ENCODE peak calls at places on chromosomes 6 and 20, in five cellular contexts. One of them, this sample, is unnamed.

GRCh38 chr20:2835331-2835796 is 5.1 kb downstream of the PCED1A start:
- DNase-seq in adrenal gland: no peak
- DNase-seq in A549: no peak
- DNase-seq in sigmoid colon: no peak
- DNase-seq in K562: no peak
- DNase-seq in this sample: no peak

GRCh38 chr20:31638317-31638716 is 605 bp downstream of the COX4I2 start:
- DNase-seq in adrenal gland: no peak
- DNase-seq in A549: no peak
- DNase-seq in sigmoid colon: no peak
- DNase-seq in K562: no peak
- DNase-seq in this sample: no peak

GRCh38 chr6:56399250-56399671 is 151.9 kb upstream of the COL21A1 start:
- DNase-seq in adrenal gland: no peak
- DNase-seq in A549: peak; percentile 7
- DNase-seq in sigmoid colon: no peak
- DNase-seq in K562: no peak
- DNase-seq in this sample: no peak

GRCh38 chr6:5582758-5583157 is 321.4 kb downstream of the FARS2 start:
- DNase-seq in adrenal gland: no peak
- DNase-seq in A549: no peak
- DNase-seq in sigmoid colon: no peak
- DNase-seq in K562: no peak
- DNase-seq in this sample: no peak

GRCh38 chr20:37575884-37576283 is 48.2 kb upstream of the BLCAP start:
- DNase-seq in adrenal gland: no peak
- DNase-seq in A549: no peak
- DNase-seq in sigmoid colon: peak; percentile 11
- DNase-seq in K562: no peak
- DNase-seq in this sample: no peak

GRCh38 chr6:29651413-29652197 is 5.3 kb upstream of the MOG start:
- DNase-seq in adrenal gland: no peak
- DNase-seq in A549: peak; percentile 51
- DNase-seq in sigmoid colon: no peak
- DNase-seq in K562: no peak
- DNase-seq in this sample: peak; percentile 14

GRCh38 chr6:138817799-138818198 is 21.9 kb downstream of the ECT2L start:
- DNase-seq in adrenal gland: no peak
- DNase-seq in A549: no peak
- DNase-seq in sigmoid colon: no peak
- DNase-seq in K562: no peak
- DNase-seq in this sample: no peak

GRCh38 chr6:129105793-129106192 is 222.9 kb downstream of the LAMA2 start:
- DNase-seq in adrenal gland: no peak
- DNase-seq in A549: no peak
- DNase-seq in sigmoid colon: no peak
- DNase-seq in K562: no peak
- DNase-seq in this sample: no peak

GRCh38 chr6:7685276-7685675 is 40.6 kb upstream of the BMP6 start:
- DNase-seq in adrenal gland: no peak
- DNase-seq in A549: no peak
- DNase-seq in sigmoid colon: no peak
- DNase-seq in K562: no peak
- DNase-seq in this sample: no peak

GRCh38 chr20:13915244-13915643 is 75.2 kb downstream of the SEL1L2 start:
- DNase-seq in adrenal gland: no peak
- DNase-seq in A549: no peak
- DNase-seq in sigmoid colon: no peak
- DNase-seq in K562: no peak
- DNase-seq in this sample: no peak
- TF ChIP-seq POLR2A in adrenal gland: no peak
- TF ChIP-seq POLR2A in A549: no peak
- TF ChIP-seq POLR2A in sigmoid colon: no peak
- TF ChIP-seq POLR2A in K562: no peak
- TF ChIP-seq POLR2A in this sample: no peak

GRCh38 chr6:83062225-83062624 is 3.4 kb downstream of the UBE3D start:
- DNase-seq in adrenal gland: no peak
- DNase-seq in A549: no peak
- DNase-seq in sigmoid colon: no peak
- DNase-seq in K562: no peak
- DNase-seq in this sample: no peak

GRCh38 chr6:83068628-83069027 is 1.2 kb downstream of the DOP1A start:
- DNase-seq in adrenal gland: no peak
- DNase-seq in A549: no peak
- DNase-seq in sigmoid colon: no peak
- DNase-seq in K562: no peak
- DNase-seq in this sample: peak; percentile 17

GRCh38 chr6:83069633-83070032 is 2.2 kb downstream of the DOP1A start:
- DNase-seq in adrenal gland: no peak
- DNase-seq in A549: no peak
- DNase-seq in sigmoid colon: no peak
- DNase-seq in K562: no peak
- DNase-seq in this sample: no peak

GRCh38 chr6:83067448-83068413 is at the start of gene DOP1A:
- DNase-seq in adrenal gland: peak; percentile 97
- DNase-seq in A549: peak; percentile 73
- DNase-seq in sigmoid colon: peak; percentile 97
- DNase-seq in K562: peak; percentile 89
- DNase-seq in this sample: peak; percentile 95

GRCh38 chr6:83065511-83066192 is at the start of gene UBE3D:
- DNase-seq in adrenal gland: peak; percentile 90
- DNase-seq in A549: peak; percentile 70
- DNase-seq in sigmoid colon: peak; percentile 94
- DNase-seq in K562: peak; percentile 93
- DNase-seq in this sample: peak; percentile 90
- TF ChIP-seq POLR2A in adrenal gland: peak; percentile 23
- TF ChIP-seq POLR2A in A549: peak; percentile 72
- TF ChIP-seq POLR2A in sigmoid colon: no peak
- TF ChIP-seq POLR2A in K562: peak; percentile 86
- TF ChIP-seq POLR2A in this sample: peak; percentile 63

GRCh38 chr6:42043787-42044475 is 6.4 kb upstream of the TAF8 start:
- DNase-seq in adrenal gland: peak; percentile 90
- DNase-seq in A549: peak; percentile 81
- DNase-seq in sigmoid colon: peak; percentile 92
- DNase-seq in K562: peak; percentile 88
- DNase-seq in this sample: peak; percentile 94

GRCh38 chr6:42047790-42048405 is 2.4 kb upstream of the TAF8 start:
- DNase-seq in adrenal gland: no peak
- DNase-seq in A549: no peak
- DNase-seq in sigmoid colon: peak; percentile 72
- DNase-seq in K562: no peak
- DNase-seq in this sample: no peak

GRCh38 chr6:42046491-42047219 is 3.7 kb upstream of the TAF8 start:
- DNase-seq in adrenal gland: no peak
- DNase-seq in A549: no peak
- DNase-seq in sigmoid colon: peak; percentile 61
- DNase-seq in K562: peak; percentile 52
- DNase-seq in this sample: no peak

GRCh38 chr6:42047220-42047590 is 3.1 kb upstream of the TAF8 start:
- DNase-seq in adrenal gland: no peak
- DNase-seq in A549: no peak
- DNase-seq in sigmoid colon: peak; percentile 62
- DNase-seq in K562: no peak
- DNase-seq in this sample: no peak

GRCh38 chr6:42045538-42046460 is 4.5 kb upstream of the TAF8 start:
- DNase-seq in adrenal gland: peak; percentile 82
- DNase-seq in A549: no peak
- DNase-seq in sigmoid colon: peak; percentile 98
- DNase-seq in K562: no peak
- DNase-seq in this sample: peak; percentile 83
- TF ChIP-seq POLR2A in adrenal gland: no peak
- TF ChIP-seq POLR2A in A549: no peak
- TF ChIP-seq POLR2A in sigmoid colon: no peak
- TF ChIP-seq POLR2A in K562: no peak
- TF ChIP-seq POLR2A in this sample: peak; percentile 66

GRCh38 chr6:84766118-84766683 is 1.8 kb upstream of the TBX18 start:
- DNase-seq in adrenal gland: no peak
- DNase-seq in A549: no peak
- DNase-seq in sigmoid colon: no peak
- DNase-seq in K562: no peak
- DNase-seq in this sample: no peak

GRCh38 chr6:84763397-84764331 is 734 bp downstream of the TBX18 start:
- DNase-seq in adrenal gland: peak; percentile 17
- DNase-seq in A549: peak; percentile 53
- DNase-seq in sigmoid colon: peak; percentile 70
- DNase-seq in K562: peak; percentile 73
- DNase-seq in this sample: peak; percentile 10

GRCh38 chr6:84762941-84763396 is 1.4 kb downstream of the TBX18 start:
- DNase-seq in adrenal gland: no peak
- DNase-seq in A549: no peak
- DNase-seq in sigmoid colon: no peak
- DNase-seq in K562: peak; percentile 22
- DNase-seq in this sample: no peak

GRCh38 chr6:84762220-84762940 is 2.0 kb downstream of the TBX18 start:
- DNase-seq in adrenal gland: no peak
- DNase-seq in A549: peak; percentile 15
- DNase-seq in sigmoid colon: no peak
- DNase-seq in K562: peak; percentile 49
- DNase-seq in this sample: no peak

GRCh38 chr6:84764332-84765049 is at the start of gene TBX18:
- DNase-seq in adrenal gland: peak; percentile 70
- DNase-seq in A549: peak; percentile 67
- DNase-seq in sigmoid colon: peak; percentile 91
- DNase-seq in K562: peak; percentile 93
- DNase-seq in this sample: peak; percentile 62
- TF ChIP-seq POLR2A in adrenal gland: no peak
- TF ChIP-seq POLR2A in A549: peak; percentile 39
- TF ChIP-seq POLR2A in sigmoid colon: no peak
- TF ChIP-seq POLR2A in K562: peak; percentile 84
- TF ChIP-seq POLR2A in this sample: no peak

GRCh38 chr20:371755-372542 is 8.6 kb upstream of the TRIB3 start:
- DNase-seq in adrenal gland: peak; percentile 95
- DNase-seq in A549: peak; percentile 84
- DNase-seq in sigmoid colon: peak; percentile 77
- DNase-seq in K562: peak; percentile 77
- DNase-seq in this sample: peak; percentile 97
- TF ChIP-seq POLR2A in adrenal gland: no peak
- TF ChIP-seq POLR2A in A549: no peak
- TF ChIP-seq POLR2A in sigmoid colon: no peak
- TF ChIP-seq POLR2A in K562: peak; percentile 64
- TF ChIP-seq POLR2A in this sample: peak; percentile 64

This sample was measured in erythroblast.